ENCODE peak calls at places on chromosomes 11 and 22, in six cellular contexts. Y is myocyte; T is activated naive CD4-positive, alpha-beta T cell treated with Interleukin-2 at 50 U/mL for 16 hours; X is HCEC 1CT; Q is stimulated activated CD8-positive, alpha-beta memory T cell treated with anti-CD3 and anti-CD28 coated beads, Interleukin-4, amount 100 ng/mL, for 1 hour; D is C1 segment of cervical spinal cord. Z is an unnamed sample.

GRCh38 chr11:46520971-46521745 is 72.7 kb downstream of the AMBRA1 start:
- DNase-seq in Y (peak; percentile 43), T (no peak), X (peak; percentile 55), Q (no peak), D (no peak), Z (peak; percentile 36)

GRCh38 chr22:43925433-43926348 is 2.1 kb downstream of the PNPLA3 start:
- DNase-seq in Y (peak; percentile 79), T (no peak), X (peak; percentile 42), Q (no peak), D (no peak), Z (no peak)

GRCh38 chr11:114296979-114297372 is 777 bp downstream of the NNMT start:
- DNase-seq in Y (no peak), T (no peak), X (no peak), Q (no peak), D (no peak), Z (no peak)

GRCh38 chr22:32395107-32395506 is 16.9 kb downstream of the RTCB start:
- DNase-seq in Y (no peak), T (no peak), X (no peak), Q (no peak), D (no peak), Z (no peak)

GRCh38 chr11:78168539-78169477 is 19.6 kb downstream of the KCTD21 start:
- DNase-seq in Y (peak; percentile 55), T (no peak), X (peak; percentile 34), Q (no peak), D (no peak), Z (no peak)

GRCh38 chr11:126561327-126561893 is 205.9 kb downstream of the ST3GAL4 start:
- DNase-seq in Y (peak; percentile 82), T (peak; percentile 7), X (peak; percentile 39), Q (no peak), D (no peak), Z (no peak)

GRCh38 chr11:121687961-121688566 is 235.3 kb upstream of the SORL1-AS1 start:
- DNase-seq in Y (peak; percentile 88), T (no peak), X (peak; percentile 11), Q (no peak), D (no peak), Z (no peak)

GRCh38 chr11:12692238-12693074 is 18.2 kb downstream of the TEAD1 start:
- DNase-seq in Y (peak; percentile 95), T (no peak), X (peak; percentile 96), Q (no peak), D (peak; percentile 67), Z (no peak)

GRCh38 chr11:15624701-15625100 is 510.0 kb downstream of the INSC start:
- DNase-seq in Y (no peak), T (no peak), X (no peak), Q (no peak), D (no peak), Z (no peak)

GRCh38 chr11:20158597-20159257 is 1.5 kb downstream of the DBX1 start:
- DNase-seq in Y (peak; percentile 81), T (no peak), X (peak; percentile 24), Q (no peak), D (no peak), Z (no peak)

GRCh38 chr11:132686827-132687370 is 845.4 kb downstream of the OPCML start:
- DNase-seq in Y (peak; percentile 27), T (no peak), X (no peak), Q (no peak), D (no peak), Z (no peak)

GRCh38 chr11:69382131-69383128 is 88.5 kb downstream of the MYEOV start:
- DNase-seq in Y (no peak), T (no peak), X (no peak), Q (no peak), D (peak; percentile 18), Z (no peak)

GRCh38 chr22:33707581-33707980 is 212.7 kb downstream of the LARGE1 start:
- DNase-seq in Y (no peak), T (no peak), X (no peak), Q (no peak), D (no peak), Z (no peak)

GRCh38 chr11:112785717-112786116 is 175.5 kb upstream of the NCAM1 start:
- DNase-seq in Y (peak; percentile 53), T (no peak), X (peak; percentile 24), Q (no peak), D (no peak), Z (no peak)

Z was measured in HS-27A.